ENCODE peak calls at places on chromosomes 12 and 14, in seven cellular contexts. G, B, W, Y, P, H and E are unnamed samples.

GRCh38 chr14:77033622-77034521 is 5.4 kb upstream of the IRF2BPL start:
- DNase-seq in W (peak), Y (peak), G (no peak), H (peak), B (peak), P (peak), E (no peak)

GRCh38 chr12:113749433-113749815 is 216.7 kb downstream of the RBM19 start:
- DNase-seq in B (no peak), G (no peak), Y (no peak), P (no peak), W (no peak), H (no peak), E (no peak)

GRCh38 chr14:30779210-30779609 is 95.1 kb upstream of the COCH start:
- DNase-seq in Y (no peak), W (no peak), H (no peak), G (peak), B (peak), P (no peak), E (no peak)

GRCh38 chr12:74539261-74539660 is 1.6 kb downstream of the ATXN7L3B start:
- DNase-seq in G (no peak), P (peak), H (no peak), W (no peak), B (no peak), Y (no peak), E (no peak)

GRCh38 chr14:104864267-104865068 is 600 bp upstream of the CEP170B start:
- DNase-seq in H (peak), Y (peak), P (peak), B (no peak), G (no peak), W (peak), E (no peak)

GRCh38 chr12:114512351-114512750 is 106.4 kb upstream of the TBX5 start:
- DNase-seq in G (no peak), P (no peak), H (no peak), W (peak), B (no peak), Y (no peak), E (no peak)

GRCh38 chr12:49920241-49920914 is 16.7 kb upstream of the FAIM2 start:
- DNase-seq in Y (peak), G (no peak), H (no peak), B (peak), W (no peak), P (peak), E (no peak)

GRCh38 chr12:89862511-89863331 is 154.1 kb upstream of the ATP2B1 start:
- DNase-seq in Y (no peak), B (no peak), W (no peak), H (no peak), P (no peak), G (no peak), E (no peak)

GRCh38 chr12:32820376-32820931 is 64.8 kb upstream of the YARS2 start:
- DNase-seq in Y (no peak), P (no peak), G (no peak), B (no peak), W (no peak), H (no peak), E (no peak)

GRCh38 chr12:46675736-46676135 is 150.1 kb downstream of the SLC38A4 start:
- DNase-seq in B (peak), W (peak), Y (peak), G (no peak), H (no peak), P (peak), E (peak)

GRCh38 chr12:53428741-53429140 is 5.1 kb downstream of the AMHR2 start:
- DNase-seq in B (no peak), Y (no peak), W (no peak), G (no peak), H (no peak), P (no peak), E (no peak)

GRCh38 chr14:105077649-105077995 is 12.4 kb upstream of the GPR132 start:
- DNase-seq in P (no peak), H (no peak), B (no peak), G (no peak), W (no peak), Y (no peak), E (no peak)

GRCh38 chr12:13049816-13050215 is 5.6 kb downstream of the FAM234B start:
- DNase-seq in G (no peak), W (peak), H (no peak), Y (no peak), B (peak), P (peak), E (no peak)

DNA sequence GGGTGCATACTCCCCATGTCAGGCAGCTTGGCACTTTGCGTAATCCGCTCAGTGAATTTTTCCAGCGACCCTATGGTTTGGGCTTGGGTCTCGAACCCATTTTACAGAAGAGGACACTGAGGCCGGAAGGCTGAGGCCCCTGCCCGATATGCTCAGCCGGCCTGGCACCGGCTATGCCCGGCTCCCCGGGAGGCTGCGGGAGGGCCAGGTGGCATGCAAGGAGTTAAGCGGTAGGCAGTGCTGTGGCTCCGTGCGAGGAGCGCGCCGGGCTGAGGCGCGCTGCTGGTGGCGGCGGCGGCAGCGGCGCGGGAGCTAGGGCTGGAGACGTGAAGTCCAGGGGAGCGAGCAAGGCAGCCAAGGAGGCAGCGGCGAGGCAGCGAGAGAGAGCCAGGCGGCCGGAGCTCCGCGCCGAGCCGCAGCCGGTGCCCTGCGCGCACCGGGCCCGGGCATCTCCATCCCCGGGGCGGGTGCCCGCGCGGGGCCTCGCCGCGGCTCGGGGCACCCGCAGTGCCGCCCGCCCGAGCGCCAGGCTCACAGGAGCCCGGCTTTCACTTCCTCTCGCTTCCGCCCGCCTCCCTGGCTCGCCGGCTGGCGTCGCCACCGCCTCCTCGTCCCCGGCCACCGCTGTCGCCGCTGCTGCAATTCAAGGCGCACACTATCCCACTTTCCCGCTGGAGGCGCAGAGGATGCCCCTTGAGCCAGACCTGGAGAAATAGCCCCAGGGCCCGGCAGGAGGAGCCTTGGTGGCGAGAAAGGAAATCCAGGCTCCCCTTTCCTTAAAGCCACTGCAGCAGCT is at the start of gene WSCD2:
- DNase-seq in P (peak), H (peak), B (no peak), G (no peak), W (peak), Y (peak), E (no peak)
- H3K4me3 ChIP-seq in P (peak), H (peak), B (peak), G (no peak), W (peak), Y (peak), E (no peak)

DNA sequence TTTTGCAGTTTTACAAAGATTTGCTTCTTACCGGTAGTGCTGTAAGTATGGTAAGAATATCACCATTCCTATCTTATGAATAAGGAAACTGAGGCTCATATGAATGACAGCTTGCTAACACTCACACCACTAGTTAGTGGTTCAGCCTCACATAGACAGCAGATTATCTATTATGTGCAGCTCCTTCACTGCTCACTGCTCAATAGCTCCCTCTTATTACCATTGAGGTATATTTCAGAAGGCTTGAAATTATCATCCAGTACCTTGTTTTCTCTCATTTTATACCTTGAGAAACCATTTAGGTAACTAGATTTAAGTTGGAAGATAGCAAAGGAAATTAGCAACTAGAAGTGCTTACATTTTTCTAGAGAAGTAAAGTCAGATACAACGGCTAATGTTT is 15.5 kb downstream of the RIC8B start:
- DNase-seq in G (no peak), Y (no peak), B (no peak), W (no peak), H (no peak), P (no peak), E (no peak)
- TF ChIP-seq CTCF in G (no peak), Y (no peak), B (no peak), W (peak), H (no peak), P (peak), E (no peak)

DNA sequence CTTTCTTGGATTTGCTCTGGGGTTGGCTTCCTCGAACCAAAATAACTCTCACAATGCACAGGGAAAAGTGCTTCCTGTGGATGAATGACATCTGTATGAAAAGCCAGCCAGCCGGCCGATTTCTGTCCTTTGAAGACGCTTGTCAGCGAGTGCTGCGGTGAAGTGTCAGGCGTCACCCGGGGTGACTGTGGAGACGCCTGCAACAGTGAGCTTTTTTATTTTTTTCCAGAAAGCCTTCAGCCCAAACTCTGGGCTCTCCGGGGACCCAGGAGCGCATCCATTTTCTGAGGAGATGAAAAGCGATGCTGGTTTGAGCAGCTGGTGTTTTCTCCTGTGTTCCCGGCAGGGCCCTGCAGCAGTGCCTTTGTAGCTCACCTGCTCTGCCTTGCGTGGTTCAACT is 147.9 kb upstream of the MYL2 start:
- DNase-seq in G (no peak), B (no peak), H (no peak), W (no peak), Y (no peak), P (no peak), E (no peak)
- H3K4me3 ChIP-seq in G (no peak), B (no peak), H (no peak), W (no peak), Y (no peak), P (no peak), E (no peak)

GRCh38 chr14:73591690-73592448 is at the start of gene ACOT4:
- DNase-seq in Y (peak), W (peak), G (no peak), P (peak), H (peak), B (peak), E (no peak)
- TF ChIP-seq CTCF in Y (peak), W (peak), G (no peak), P (no peak), H (peak), B (no peak), E (peak)

DNA sequence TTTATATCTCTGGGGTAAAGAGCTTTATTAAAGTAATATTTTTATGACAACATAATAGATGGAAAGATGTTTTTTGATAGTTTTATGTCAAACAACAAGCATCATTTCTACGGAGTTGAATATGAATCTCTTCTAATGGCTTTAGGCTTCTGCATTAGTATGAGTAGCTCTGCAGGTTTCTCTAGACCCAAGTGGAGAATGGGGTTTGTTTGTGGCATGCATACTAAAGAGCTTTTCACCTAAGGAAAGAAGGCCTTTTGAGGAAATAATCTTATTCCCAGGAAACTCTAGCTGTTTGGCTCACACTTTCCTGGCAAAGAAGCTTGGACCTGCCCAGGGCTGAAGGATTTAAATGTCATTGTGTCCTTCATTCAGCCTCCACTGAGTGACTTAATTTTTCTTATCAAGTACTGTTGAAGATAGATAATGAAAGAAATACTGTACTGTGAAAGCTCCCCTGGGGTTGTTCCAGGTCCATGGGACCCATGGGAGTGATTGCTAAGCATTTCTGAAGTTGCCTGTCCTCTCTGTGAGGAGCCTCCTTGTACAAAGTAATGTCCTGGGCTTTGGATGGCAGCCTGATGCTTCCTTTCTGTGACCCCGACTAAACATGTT is 469.3 kb downstream of the LRIG3 start:
- DNase-seq in Y (no peak), W (peak), H (no peak), P (no peak), G (no peak), B (no peak), E (no peak)
- H3K4me3 ChIP-seq in Y (no peak), W (no peak), H (no peak), P (no peak), G (no peak), B (no peak), E (no peak)

GRCh38 chr12:40012709-40013108 is 93.2 kb downstream of the SLC2A13 start:
- DNase-seq in W (no peak), H (no peak), G (no peak), P (no peak), Y (no peak), B (no peak), E (no peak)

GRCh38 chr12:40013292-40013691 is 92.6 kb downstream of the SLC2A13 start:
- DNase-seq in P (no peak), H (no peak), G (no peak), Y (no peak), B (no peak), W (no peak), E (no peak)

GRCh38 chr12:40011775-40012129 is 94.1 kb downstream of the SLC2A13 start:
- DNase-seq in B (no peak), G (no peak), H (no peak), Y (no peak), W (no peak), P (no peak), E (no peak)

GRCh38 chr12:40013847-40014246 is 92.0 kb downstream of the SLC2A13 start:
- DNase-seq in P (no peak), H (no peak), B (no peak), W (no peak), Y (no peak), G (no peak), E (no peak)

GRCh38 chr12:40010899-40011774 is 94.7 kb downstream of the SLC2A13 start:
- DNase-seq in Y (no peak), P (peak), B (peak), H (peak), W (peak), G (peak), E (peak)
- TF ChIP-seq CTCF in Y (peak), P (peak), B (peak), H (peak), W (peak), G (peak), E (peak)